ENCODE peak calls at places on chromosomes 7 and 10, in seven cellular contexts. H is pancreas; L is AML-193; K is stimulated activated naive B cell treated with anti-CD40 and anti-IgM and Interleukin-4, amounts not matched to agents 10 μg/mL and 1 μg/mL and 100 μg/mL, for 72 hours; S is NCI-H1694 treated with DMSO at 0.1 percent for 48 hours; M is NCI-H748 treated with DMSO at 0.1 percent for 48 hours; T is NCI-H524 treated with DMSO at 0.1 percent for 48 hours. X is an unnamed sample.

GRCh38 chr7:43232376-43232775 is 119.9 kb downstream of the HECW1 start:
- DNase-seq in H (no peak), L (no peak), S (no peak), M (no peak), K (no peak), T (no peak), X (no peak)

GRCh38 chr10:78385599-78385998 is 351.9 kb downstream of the RPS24 start:
- DNase-seq in S (no peak), L (no peak), T (no peak), M (no peak), H (no peak), K (no peak), X (no peak)

GRCh38 chr10:14751576-14752330 is 22.9 kb downstream of the FAM107B start:
- DNase-seq in K (peak), S (peak), H (no peak), T (no peak), M (no peak), L (no peak), X (no peak)

GRCh38 chr10:56920586-56921250 is 559.7 kb upstream of the ZWINT start:
- DNase-seq in H (no peak), T (no peak), K (no peak), L (no peak), S (no peak), M (no peak), X (no peak)

GRCh38 chr7:101942603-101943210 is 125.3 kb downstream of the CUX1 start:
- DNase-seq in M (no peak), H (no peak), S (no peak), K (no peak), L (no peak), T (no peak), X (peak)

GRCh38 chr10:71725998-71726672 is 6.6 kb upstream of the C10orf105 start:
- DNase-seq in T (no peak), M (no peak), L (no peak), K (no peak), H (no peak), S (no peak), X (no peak)

GRCh38 chr10:15719899-15720634 is at the start of gene ITGA8:
- DNase-seq in L (no peak), H (no peak), S (peak), K (no peak), T (no peak), M (no peak), X (no peak)

GRCh38 chr7:1651031-1651446 is 19.0 kb upstream of the ELFN1 start:
- DNase-seq in K (no peak), T (no peak), H (no peak), L (no peak), S (no peak), M (no peak), X (no peak)

GRCh38 chr10:34135515-34135914 is 679.6 kb downstream of the PARD3 start:
- DNase-seq in K (no peak), T (no peak), L (no peak), M (no peak), H (no peak), S (no peak), X (no peak)

GRCh38 chr7:127392182-127392565 is 334 bp downstream of the ZNF800 start:
- DNase-seq in L (peak), T (no peak), S (peak), H (no peak), M (no peak), K (peak), X (peak)

GRCh38 chr7:79452495-79453265 is 787 bp downstream of the MAGI2 start:
- DNase-seq in S (no peak), L (no peak), K (no peak), M (no peak), H (no peak), T (no peak), X (no peak)

GRCh38 chr7:96989859-96990317 is 15.5 kb upstream of the DLX6 start:
- DNase-seq in L (no peak), H (no peak), T (no peak), S (no peak), K (no peak), M (no peak), X (no peak)

GRCh38 chr7:5457245-5457735 is 33.7 kb upstream of the TNRC18 start:
- DNase-seq in S (no peak), L (peak), M (no peak), T (no peak), H (no peak), K (no peak), X (no peak)

X was measured in DMS153.